ENCODE peak calls at places on chromosomes 11 and 22, in nine cellular contexts. M is right lobe of liver; X is stimulated activated CD8-positive, alpha-beta memory T cell treated with anti-CD3 and anti-CD28 coated beads, Interleukin-4, amount 100 ng/mL, for 4 hours; F is activated CD4-positive, alpha-beta T cell treated with anti-CD3 and anti-CD28 coated beads for 24 hours; K is NCI-H2171; P is endothelial cell of umbilical vein; V is AG20443; U is CD4-positive, alpha-beta T cell; Z is NCI-H1930. Y is an unnamed sample.

GRCh38 chr11:44899959-44900358 is 50.7 kb downstream of the TP53I11 start:
- DNase-seq in M (no peak), V (peak; percentile 65), U (no peak), F (peak; percentile 21), Z (no peak), P (peak; percentile 56), X (no peak), K (no peak), Y (no peak)

GRCh38 chr22:37329239-37330140 is 47.2 kb downstream of the CYTH4 start:
- DNase-seq in X (no peak), M (no peak), Z (no peak), V (peak; percentile 49), K (no peak), U (no peak), F (no peak), P (no peak), Y (no peak)

GRCh38 chr11:41245184-41245583 is 214.3 kb downstream of the LRRC4C start:
- DNase-seq in K (no peak), M (no peak), X (no peak), Z (no peak), V (no peak), U (no peak), F (no peak), P (no peak), Y (peak; percentile 35)

GRCh38 chr22:35037089-35037488 is 28.9 kb upstream of the ISX start:
- DNase-seq in Z (no peak), X (no peak), P (no peak), K (no peak), F (no peak), V (peak; percentile 51), U (no peak), M (no peak), Y (no peak)

GRCh38 chr11:2769779-2770555 is 70.2 kb upstream of the KCNQ1OT1 start:
- DNase-seq in M (peak; percentile 33), Z (no peak), X (no peak), U (no peak), K (no peak), P (no peak), V (no peak), F (no peak), Y (peak; percentile 10)

GRCh38 chr11:40425168-40425567 is 1034.3 kb downstream of the LRRC4C start:
- DNase-seq in M (no peak), P (no peak), Z (no peak), K (no peak), V (no peak), X (no peak), F (no peak), U (no peak), Y (no peak)

GRCh38 chr11:63745304-63746170 is 23.0 kb downstream of the ZFTA start:
- DNase-seq in F (no peak), P (peak; percentile 12), K (no peak), U (no peak), M (no peak), Z (no peak), V (no peak), X (no peak), Y (no peak)

GRCh38 chr11:91513734-91514133 is 710.9 kb upstream of the FAT3 start:
- DNase-seq in Z (no peak), M (no peak), V (no peak), F (no peak), P (no peak), K (no peak), X (no peak), U (no peak), Y (no peak)

GRCh38 chr11:119614227-119615002 is 114.6 kb downstream of the NECTIN1 start:
- DNase-seq in U (no peak), X (no peak), V (no peak), F (no peak), P (no peak), M (no peak), Z (no peak), K (no peak), Y (no peak)

GRCh38 chr22:22248878-22249277 is 4.3 kb downstream of the VPREB1 start:
- DNase-seq in U (no peak), V (no peak), Z (no peak), X (no peak), F (no peak), M (no peak), K (no peak), P (no peak), Y (no peak)

GRCh38 chr11:2752204-2752772 is 52.5 kb upstream of the KCNQ1OT1 start:
- DNase-seq in U (peak; percentile 1), P (no peak), K (no peak), M (no peak), X (no peak), Z (no peak), F (no peak), V (no peak), Y (no peak)

GRCh38 chr11:34915136-34916013 is 804 bp downstream of the APIP start:
- DNase-seq in M (no peak), U (no peak), P (no peak), K (peak; percentile 65), V (peak; percentile 44), Z (no peak), F (no peak), X (no peak), Y (no peak)

GRCh38 chr11:74689666-74690065 is 41.6 kb downstream of the CHRDL2 start:
- DNase-seq in F (no peak), K (no peak), Z (no peak), P (no peak), U (no peak), M (no peak), X (no peak), V (peak; percentile 45), Y (no peak)

GRCh38 chr11:68819362-68819761 is 22.4 kb downstream of the CPT1A start:
- DNase-seq in V (no peak), U (no peak), X (no peak), Z (no peak), K (no peak), M (no peak), F (no peak), P (no peak), Y (no peak)

GRCh38 chr22:44387486-44387885 is 74.7 kb upstream of the SHISAL1 start:
- DNase-seq in K (no peak), F (no peak), X (no peak), U (no peak), M (no peak), P (no peak), V (no peak), Z (no peak), Y (no peak)

GRCh38 chr11:76627541-76628082 is 42.9 kb downstream of the LRRC32 start:
- DNase-seq in M (no peak), P (no peak), Z (no peak), V (no peak), K (no peak), F (no peak), U (no peak), X (no peak), Y (no peak)

GRCh38 chr11:102293873-102294601 is 23.2 kb upstream of the BIRC3 start:
- DNase-seq in P (peak; percentile 50), F (no peak), U (no peak), X (no peak), V (peak; percentile 62), M (no peak), K (no peak), Z (no peak), Y (no peak)

GRCh38 chr11:111185259-111185658 is 60.3 kb upstream of the POU2AF2 start:
- DNase-seq in X (no peak), M (no peak), U (no peak), Z (no peak), K (no peak), P (no peak), V (peak; percentile 47), F (no peak), Y (no peak)

GRCh38 chr11:120398184-120398583 is 62.0 kb downstream of the ARHGEF12 start:
- DNase-seq in X (no peak), Z (no peak), V (peak; percentile 9), M (no peak), U (no peak), F (no peak), K (no peak), P (no peak), Y (no peak)

GRCh38 chr11:23903044-23903704 is 593.7 kb upstream of the LUZP2 start:
- DNase-seq in X (no peak), U (no peak), V (peak; percentile 16), F (no peak), Z (no peak), M (no peak), P (peak; percentile 82), K (no peak), Y (no peak)

GRCh38 chr11:44760917-44761545 is 34.3 kb downstream of the TSPAN18 start:
- DNase-seq in K (no peak), V (peak; percentile 86), Z (no peak), M (peak; percentile 34), P (peak; percentile 92), X (no peak), U (no peak), F (no peak), Y (no peak)

GRCh38 chr11:6214530-6214929 is 9.2 kb downstream of the C11orf42 start:
- DNase-seq in Z (no peak), U (no peak), M (no peak), V (no peak), X (no peak), F (no peak), K (no peak), P (no peak), Y (no peak)

GRCh38 chr11:72236774-72237111 is 7.2 kb downstream of the PHOX2A start:
- DNase-seq in K (no peak), M (no peak), P (no peak), V (no peak), X (no peak), U (no peak), F (no peak), Z (no peak), Y (no peak)

GRCh38 chr11:1882265-1883238 is 9.1 kb downstream of the PRR33 start:
- DNase-seq in K (no peak), X (peak; percentile 47), U (peak; percentile 73), V (peak; percentile 92), M (peak; percentile 85), Z (peak; percentile 30), P (peak; percentile 60), F (peak; percentile 82), Y (peak; percentile 74)

GRCh38 chr11:33445761-33446161 is 188.6 kb downstream of the HIPK3 start:
- DNase-seq in P (no peak), V (peak; percentile 66), U (no peak), M (no peak), K (no peak), X (no peak), F (no peak), Z (no peak), Y (no peak)